ENCODE peak calls at places on chromosomes 16 and 17, in ten cellular contexts. One of them, this sample, is unnamed.
A peak's percentile ranks its signal among the peaks of the same experiment; 100 is the strongest.

GRCh38 chr16:68764866-68765265 is 27.8 kb downstream of the CDH1 start:
- DNase-seq in KBM-7: no peak
- DNase-seq in adrenal gland: no peak
- DNase-seq in IMR-90: no peak
- DNase-seq in activated CD8-positive, alpha-beta memory T cell treated with anti-CD3 and anti-CD28 coated beads for 24 hours: no peak
- DNase-seq in CD8-positive, alpha-beta T cell: no peak
- DNase-seq in NCI-H2171 treated with DMSO at 0.1 percent for 48 hours: peak; percentile 37
- DNase-seq in astrocyte of the spinal cord: no peak
- DNase-seq in kidney tubule cell: no peak
- DNase-seq in activated T-cell treated with anti-CD3 and anti-CD28 coated beads, Interleukin-2, amount 50 U/mL, for 72 hours: peak; percentile 52
- DNase-seq in this sample: no peak

GRCh38 chr16:27867122-27868110 is 196.1 kb downstream of the GSG1L start:
- DNase-seq in KBM-7: peak; percentile 69
- DNase-seq in adrenal gland: peak; percentile 50
- DNase-seq in IMR-90: peak; percentile 51
- DNase-seq in activated CD8-positive, alpha-beta memory T cell treated with anti-CD3 and anti-CD28 coated beads for 24 hours: peak; percentile 66
- DNase-seq in CD8-positive, alpha-beta T cell: peak; percentile 39
- DNase-seq in NCI-H2171 treated with DMSO at 0.1 percent for 48 hours: peak; percentile 9
- DNase-seq in astrocyte of the spinal cord: peak; percentile 68
- DNase-seq in kidney tubule cell: peak; percentile 80
- DNase-seq in activated T-cell treated with anti-CD3 and anti-CD28 coated beads, Interleukin-2, amount 50 U/mL, for 72 hours: peak; percentile 76
- DNase-seq in this sample: peak; percentile 22

GRCh38 chr16:1884155-1884760 is 12.3 kb upstream of the MEIOB start:
- DNase-seq in KBM-7: peak; percentile 53
- DNase-seq in adrenal gland: no peak
- DNase-seq in IMR-90: no peak
- DNase-seq in activated CD8-positive, alpha-beta memory T cell treated with anti-CD3 and anti-CD28 coated beads for 24 hours: no peak
- DNase-seq in CD8-positive, alpha-beta T cell: no peak
- DNase-seq in NCI-H2171 treated with DMSO at 0.1 percent for 48 hours: peak; percentile 7
- DNase-seq in astrocyte of the spinal cord: no peak
- DNase-seq in kidney tubule cell: no peak
- DNase-seq in activated T-cell treated with anti-CD3 and anti-CD28 coated beads, Interleukin-2, amount 50 U/mL, for 72 hours: no peak
- DNase-seq in this sample: no peak

GRCh38 chr17:83110755-83111154 is 31.3 kb downstream of the METRNL start:
- DNase-seq in KBM-7: no peak
- DNase-seq in adrenal gland: peak; percentile 55
- DNase-seq in IMR-90: peak; percentile 46
- DNase-seq in activated CD8-positive, alpha-beta memory T cell treated with anti-CD3 and anti-CD28 coated beads for 24 hours: no peak
- DNase-seq in CD8-positive, alpha-beta T cell: no peak
- DNase-seq in NCI-H2171 treated with DMSO at 0.1 percent for 48 hours: no peak
- DNase-seq in astrocyte of the spinal cord: no peak
- DNase-seq in kidney tubule cell: no peak
- DNase-seq in activated T-cell treated with anti-CD3 and anti-CD28 coated beads, Interleukin-2, amount 50 U/mL, for 72 hours: no peak
- DNase-seq in this sample: no peak

GRCh38 chr16:69839240-69839688 is 77.1 kb downstream of the WWP2 start:
- DNase-seq in KBM-7: no peak
- DNase-seq in adrenal gland: no peak
- DNase-seq in IMR-90: no peak
- DNase-seq in activated CD8-positive, alpha-beta memory T cell treated with anti-CD3 and anti-CD28 coated beads for 24 hours: no peak
- DNase-seq in CD8-positive, alpha-beta T cell: no peak
- DNase-seq in NCI-H2171 treated with DMSO at 0.1 percent for 48 hours: peak; percentile 35
- DNase-seq in astrocyte of the spinal cord: no peak
- DNase-seq in kidney tubule cell: no peak
- DNase-seq in activated T-cell treated with anti-CD3 and anti-CD28 coated beads, Interleukin-2, amount 50 U/mL, for 72 hours: no peak
- DNase-seq in this sample: no peak

GRCh38 chr16:16096161-16096857 is 127.0 kb downstream of the ABCC6 start:
- DNase-seq in KBM-7: peak; percentile 65
- DNase-seq in adrenal gland: peak; percentile 26
- DNase-seq in IMR-90: peak; percentile 82
- DNase-seq in activated CD8-positive, alpha-beta memory T cell treated with anti-CD3 and anti-CD28 coated beads for 24 hours: no peak
- DNase-seq in CD8-positive, alpha-beta T cell: no peak
- DNase-seq in NCI-H2171 treated with DMSO at 0.1 percent for 48 hours: peak; percentile 15
- DNase-seq in astrocyte of the spinal cord: peak; percentile 56
- DNase-seq in kidney tubule cell: no peak
- DNase-seq in activated T-cell treated with anti-CD3 and anti-CD28 coated beads, Interleukin-2, amount 50 U/mL, for 72 hours: no peak
- DNase-seq in this sample: no peak

GRCh38 chr17:7626956-7627249 is 718 bp downstream of the SAT2 start:
- DNase-seq in KBM-7: no peak
- DNase-seq in adrenal gland: no peak
- DNase-seq in IMR-90: no peak
- DNase-seq in activated CD8-positive, alpha-beta memory T cell treated with anti-CD3 and anti-CD28 coated beads for 24 hours: no peak
- DNase-seq in CD8-positive, alpha-beta T cell: no peak
- DNase-seq in NCI-H2171 treated with DMSO at 0.1 percent for 48 hours: no peak
- DNase-seq in astrocyte of the spinal cord: peak; percentile 5
- DNase-seq in kidney tubule cell: no peak
- DNase-seq in activated T-cell treated with anti-CD3 and anti-CD28 coated beads, Interleukin-2, amount 50 U/mL, for 72 hours: no peak
- DNase-seq in this sample: no peak

GRCh38 chr16:70395345-70395901 is 43.5 kb downstream of the ST3GAL2 start:
- DNase-seq in KBM-7: peak; percentile 65
- DNase-seq in adrenal gland: peak; percentile 76
- DNase-seq in IMR-90: peak; percentile 22
- DNase-seq in activated CD8-positive, alpha-beta memory T cell treated with anti-CD3 and anti-CD28 coated beads for 24 hours: peak; percentile 85
- DNase-seq in CD8-positive, alpha-beta T cell: peak; percentile 50
- DNase-seq in NCI-H2171 treated with DMSO at 0.1 percent for 48 hours: no peak
- DNase-seq in astrocyte of the spinal cord: peak; percentile 20
- DNase-seq in kidney tubule cell: peak; percentile 58
- DNase-seq in activated T-cell treated with anti-CD3 and anti-CD28 coated beads, Interleukin-2, amount 50 U/mL, for 72 hours: peak; percentile 79
- DNase-seq in this sample: peak; percentile 39

GRCh38 chr17:14886200-14886739 is 378.9 kb downstream of the PMP22 start:
- DNase-seq in KBM-7: peak; percentile 36
- DNase-seq in adrenal gland: no peak
- DNase-seq in IMR-90: no peak
- DNase-seq in activated CD8-positive, alpha-beta memory T cell treated with anti-CD3 and anti-CD28 coated beads for 24 hours: no peak
- DNase-seq in CD8-positive, alpha-beta T cell: no peak
- DNase-seq in NCI-H2171 treated with DMSO at 0.1 percent for 48 hours: no peak
- DNase-seq in astrocyte of the spinal cord: peak; percentile 1
- DNase-seq in kidney tubule cell: peak; percentile 13
- DNase-seq in activated T-cell treated with anti-CD3 and anti-CD28 coated beads, Interleukin-2, amount 50 U/mL, for 72 hours: no peak
- DNase-seq in this sample: no peak